ENCODE peak calls at places on chromosome 4, in five cellular contexts. One of them, this sample, is unnamed.

GRCh38 chr4:181987392-181987791 is 255.8 kb upstream of the TENM3 start:
- DNase-seq in ovary: no peak
- DNase-seq in hepatocyte: no peak
- DNase-seq in AML-193: no peak
- DNase-seq in AG10803: no peak
- DNase-seq in this sample: no peak

GRCh38 chr4:150283689-150284088 is 205.4 kb downstream of the DCLK2 start:
- DNase-seq in ovary: no peak
- DNase-seq in hepatocyte: no peak
- DNase-seq in AML-193: no peak
- DNase-seq in AG10803: peak
- DNase-seq in this sample: no peak

GRCh38 chr4:24560770-24561415 is 23.5 kb downstream of the DHX15 start:
- DNase-seq in hepatocyte: no peak
- DNase-seq in AML-193: no peak
- DNase-seq in AG10803: peak
- DNase-seq in ovary: no peak
- DNase-seq in this sample: no peak

GRCh38 chr4:139367421-139368090 is 65.3 kb upstream of the NDUFC1 start:
- DNase-seq in ovary: no peak
- DNase-seq in AML-193: no peak
- DNase-seq in hepatocyte: no peak
- DNase-seq in AG10803: peak
- DNase-seq in this sample: no peak

GRCh38 chr4:5203925-5204324 is 152.6 kb downstream of the STK32B start:
- DNase-seq in AG10803: peak
- DNase-seq in AML-193: no peak
- DNase-seq in ovary: no peak
- DNase-seq in hepatocyte: no peak
- DNase-seq in this sample: no peak

GRCh38 chr4:79563218-79563617 is 155.2 kb upstream of the GK2 start:
- DNase-seq in hepatocyte: no peak
- DNase-seq in AG10803: no peak
- DNase-seq in ovary: no peak
- DNase-seq in AML-193: no peak
- DNase-seq in this sample: no peak

GRCh38 chr4:51932261-51932660 is 87.9 kb downstream of the LRRC66 start:
- DNase-seq in hepatocyte: no peak
- DNase-seq in ovary: no peak
- DNase-seq in AG10803: peak
- DNase-seq in AML-193: no peak
- DNase-seq in this sample: no peak

GRCh38 chr4:110639207-110640092 is 16.6 kb upstream of the PITX2 start:
- DNase-seq in ovary: no peak
- DNase-seq in AG10803: no peak
- DNase-seq in AML-193: no peak
- DNase-seq in hepatocyte: no peak
- DNase-seq in this sample: no peak

GRCh38 chr4:35684755-35685154 is 559.6 kb downstream of the ARAP2 start:
- DNase-seq in ovary: no peak
- DNase-seq in hepatocyte: no peak
- DNase-seq in AML-193: no peak
- DNase-seq in AG10803: no peak
- DNase-seq in this sample: no peak

GRCh38 chr4:62399242-62399641 is 1199.1 kb downstream of the ADGRL3 start:
- DNase-seq in AG10803: no peak
- DNase-seq in ovary: no peak
- DNase-seq in hepatocyte: no peak
- DNase-seq in AML-193: no peak
- DNase-seq in this sample: no peak

GRCh38 chr4:183848762-183849161 is 56.3 kb upstream of the STOX2 start:
- DNase-seq in hepatocyte: no peak
- DNase-seq in AG10803: no peak
- DNase-seq in ovary: no peak
- DNase-seq in AML-193: no peak
- DNase-seq in this sample: no peak

This sample was measured in naive thymus-derived CD8-positive, alpha-beta T cell.